ENCODE peak calls at places on chromosomes 3 and 15, in six cellular contexts. H is neuronal stem cell, S is H9, F is IMR-90, O is H1, D is trophoblast cell. K is an unnamed sample.

GRCh38 chr3:196186661-196187573 is 24.3 kb downstream of the ZDHHC19 start:
- DNase-seq in H (peak), S (peak), F (peak), O (peak), D (no peak), K (no peak)

GRCh38 chr3:11071096-11071755 is 78.7 kb downstream of the SLC6A1 start:
- DNase-seq in H (no peak), S (no peak), F (no peak), O (no peak), D (no peak), K (no peak)

GRCh38 chr3:29291982-29292363 is 11.1 kb downstream of the RBMS3 start:
- DNase-seq in H (no peak), S (no peak), F (no peak), O (no peak), D (no peak), K (no peak)

GRCh38 chr3:77328631-77329030 is 288.7 kb downstream of the ROBO2 start:
- DNase-seq in H (no peak), S (no peak), F (peak), O (no peak), D (no peak), K (no peak)

GRCh38 chr15:101013151-101013550 is 94.0 kb downstream of the LRRK1 start:
- DNase-seq in H (no peak), S (peak), F (no peak), O (no peak), D (no peak), K (no peak)

GRCh38 chr15:79047676-79048439 is 42.7 kb downstream of the RASGRF1 start:
- DNase-seq in H (no peak), S (no peak), F (no peak), O (no peak), D (no peak), K (no peak)

GRCh38 chr3:167718582-167718981 is 16.1 kb downstream of the PDCD10 start:
- DNase-seq in H (no peak), S (no peak), F (no peak), O (no peak), D (no peak), K (no peak)

GRCh38 chr3:75906555-75907112 is 121.3 kb upstream of the ZNF717 start:
- DNase-seq in H (peak), S (peak), F (peak), O (peak), D (no peak), K (peak)

GRCh38 chr3:54621181-54621580 is 306.7 kb downstream of the LRTM1 start:
- DNase-seq in H (no peak), S (no peak), F (no peak), O (no peak), D (no peak), K (no peak)

GRCh38 chr3:136836511-136837156 is 17.7 kb downstream of the SLC35G2 start:
- DNase-seq in H (no peak), S (no peak), F (no peak), O (no peak), D (no peak), K (no peak)

GRCh38 chr15:51192560-51193280 is 98.0 kb upstream of the TNFAIP8L3 start:
- DNase-seq in H (peak), S (peak), F (peak), O (peak), D (peak), K (peak)

GRCh38 chr3:193016437-193016887 is 98.8 kb upstream of the MB21D2 start:
- DNase-seq in H (peak), S (peak), F (no peak), O (peak), D (no peak), K (no peak)

GRCh38 chr3:103218146-103218545 is 783.3 kb downstream of the ZPLD1 start:
- DNase-seq in H (no peak), S (no peak), F (no peak), O (no peak), D (no peak), K (no peak)

GRCh38 chr3:154904328-154904727 is 175.8 kb upstream of the MME start:
- DNase-seq in H (peak), S (peak), F (peak), O (no peak), D (peak), K (peak)

GRCh38 chr3:139934557-139935070 is 371 bp upstream of the CLSTN2 start:
- DNase-seq in H (peak), S (peak), F (no peak), O (peak), D (peak), K (peak)

GRCh38 chr15:62472616-62473299 is 307.7 kb upstream of the C2CD4B start:
- DNase-seq in H (no peak), S (no peak), F (no peak), O (no peak), D (peak), K (peak)

GRCh38 chr3:14147617-14148016 is 22.8 kb downstream of the TMEM43 start:
- DNase-seq in H (no peak), S (peak), F (no peak), O (no peak), D (no peak), K (no peak)

GRCh38 chr3:18443670-18444596 is 18.8 kb upstream of the SATB1 start:
- DNase-seq in H (no peak), S (peak), F (no peak), O (peak), D (no peak), K (no peak)

GRCh38 chr3:71728632-71729342 is 3.6 kb upstream of the EIF4E3 start:
- DNase-seq in H (peak), S (peak), F (no peak), O (peak), D (no peak), K (peak)

GRCh38 chr3:120102674-120103073 is 8.4 kb upstream of the GSK3B start:
- DNase-seq in H (no peak), S (no peak), F (no peak), O (no peak), D (no peak), K (no peak)

GRCh38 chr3:14329116-14329830 is 73.1 kb upstream of the SLC6A6 start:
- DNase-seq in H (peak), S (peak), F (peak), O (no peak), D (peak), K (peak)

GRCh38 chr3:176950743-176951142 is 246.5 kb downstream of the TBL1XR1 start:
- DNase-seq in H (no peak), S (no peak), F (peak), O (no peak), D (peak), K (no peak)

GRCh38 chr3:100992086-100993033 is 861 bp downstream of the ABI3BP start:
- DNase-seq in H (no peak), S (no peak), F (peak), O (no peak), D (no peak), K (peak)

GRCh38 chr3:59559721-59560514 is 510.1 kb upstream of the CFAP20DC start:
- DNase-seq in H (no peak), S (no peak), F (peak), O (no peak), D (peak), K (peak)

GRCh38 chr3:196513697-196514349 is 1.3 kb downstream of the SMCO1 start:
- DNase-seq in H (no peak), S (no peak), F (peak), O (no peak), D (no peak), K (peak)

GRCh38 chr3:171753025-171753472 is 57.2 kb downstream of the PLD1 start:
- DNase-seq in H (no peak), S (no peak), F (peak), O (no peak), D (no peak), K (no peak)

GRCh38 chr15:42033214-42033873 is 12.5 kb upstream of the PLA2G4E start:
- DNase-seq in H (no peak), S (no peak), F (no peak), O (no peak), D (no peak), K (no peak)

GRCh38 chr3:101466465-101467309 is 46.3 kb downstream of the SENP7 start:
- DNase-seq in H (peak), S (peak), F (peak), O (peak), D (no peak), K (peak)

GRCh38 chr3:71451812-71452211 is 131.7 kb downstream of the FOXP1 start:
- DNase-seq in H (no peak), S (no peak), F (no peak), O (no peak), D (no peak), K (no peak)

GRCh38 chr3:122251428-122251827 is 68.0 kb downstream of the CASR start:
- DNase-seq in H (no peak), S (no peak), F (no peak), O (no peak), D (no peak), K (no peak)

GRCh38 chr15:48318131-48318530 is 13.1 kb upstream of the DUT start:
- DNase-seq in H (peak), S (peak), F (no peak), O (no peak), D (no peak), K (no peak)

GRCh38 chr15:81170504-81170903 is 26.2 kb upstream of the IL16 start:
- DNase-seq in H (no peak), S (no peak), F (no peak), O (no peak), D (no peak), K (no peak)

GRCh38 chr3:143975549-143976152 is 4.0 kb downstream of the DIPK2A start:
- DNase-seq in H (peak), S (no peak), F (peak), O (no peak), D (no peak), K (peak)

GRCh38 chr15:57875347-57875746 is 168.8 kb downstream of the POLR2M start:
- DNase-seq in H (no peak), S (no peak), F (no peak), O (no peak), D (no peak), K (no peak)

GRCh38 chr3:16109929-16110328 is 64.6 kb upstream of the GALNT15 start:
- DNase-seq in H (no peak), S (no peak), F (no peak), O (no peak), D (no peak), K (no peak)

GRCh38 chr3:126305427-126305826 is 51.8 kb downstream of the KLF15 start:
- DNase-seq in H (no peak), S (no peak), F (peak), O (no peak), D (no peak), K (no peak)
- H3K14ac ChIP-seq in H (no peak), S (no peak), F (peak), O (no peak), D (no peak), K (no peak)

GRCh38 chr15:61200626-61201025 is 28.5 kb downstream of the RORA start:
- DNase-seq in H (no peak), S (no peak), F (no peak), O (no peak), D (no peak), K (no peak)

GRCh38 chr15:61198722-61199121 is 30.4 kb downstream of the RORA start:
- DNase-seq in H (no peak), S (no peak), F (no peak), O (no peak), D (no peak), K (no peak)

GRCh38 chr15:61201322-61201721 is 27.8 kb downstream of the RORA start:
- DNase-seq in H (no peak), S (no peak), F (no peak), O (no peak), D (no peak), K (no peak)

GRCh38 chr15:61197187-61197586 is 31.9 kb downstream of the RORA start:
- DNase-seq in H (no peak), S (no peak), F (no peak), O (no peak), D (no peak), K (no peak)

DNA sequence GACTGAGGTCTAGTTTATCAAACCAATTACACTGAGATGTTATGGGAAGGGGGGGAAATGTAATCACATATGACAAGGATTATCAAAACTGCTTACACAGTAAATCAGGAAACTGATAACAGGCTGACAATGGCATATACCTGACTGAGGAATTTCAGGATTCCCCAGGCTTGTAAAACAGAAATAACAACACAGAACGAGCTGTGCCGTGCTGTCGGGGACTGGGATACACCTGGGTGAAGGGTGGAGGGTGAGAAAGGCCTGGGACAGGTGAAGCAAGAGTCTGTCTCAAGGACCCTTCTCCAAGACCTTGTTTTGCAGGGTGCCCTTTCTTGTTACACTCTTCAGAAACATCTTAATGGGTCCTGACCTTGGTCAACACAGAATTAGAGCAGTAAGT is 29.4 kb downstream of the RORA start:
- DNase-seq in H (no peak), S (no peak), F (no peak), O (no peak), D (no peak), K (no peak)
- H2AFZ ChIP-seq in H (no peak), S (no peak), F (no peak), O (no peak), D (no peak), K (no peak)

DNA sequence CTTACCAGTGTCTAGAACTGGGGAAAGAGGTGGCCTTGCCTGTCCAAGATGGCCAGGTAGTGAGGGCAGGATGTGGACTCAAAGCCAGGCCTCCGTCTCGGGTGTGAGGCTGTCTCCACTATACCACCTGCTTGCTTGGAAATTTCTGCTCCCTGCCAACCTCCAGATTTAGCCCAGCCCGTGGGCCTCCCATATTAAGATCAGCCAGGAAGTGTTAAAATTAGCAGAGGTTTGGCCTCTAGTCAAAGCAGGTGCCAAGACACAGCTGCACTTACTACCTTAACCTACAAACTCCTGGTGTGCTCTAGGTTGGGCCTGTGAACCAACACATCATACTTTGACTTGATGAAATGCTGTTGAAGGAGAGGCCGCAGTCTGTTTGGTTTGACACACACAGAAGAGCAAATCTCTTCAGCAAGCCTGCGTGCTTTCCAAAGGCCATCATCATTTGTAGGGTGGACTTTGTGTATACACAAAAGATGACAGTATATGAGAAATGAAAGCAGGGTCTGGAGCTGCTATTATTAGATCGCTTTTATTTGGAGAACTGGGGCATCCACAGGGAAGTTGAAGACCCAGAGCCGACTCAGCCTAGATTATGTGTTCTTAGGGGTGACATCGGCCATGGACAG is 206.5 kb downstream of the XXYLT1 start:
- DNase-seq in H (no peak), S (no peak), F (peak), O (no peak), D (no peak), K (no peak)
- H3K14ac ChIP-seq in H (no peak), S (no peak), F (no peak), O (no peak), D (no peak), K (no peak)

DNA sequence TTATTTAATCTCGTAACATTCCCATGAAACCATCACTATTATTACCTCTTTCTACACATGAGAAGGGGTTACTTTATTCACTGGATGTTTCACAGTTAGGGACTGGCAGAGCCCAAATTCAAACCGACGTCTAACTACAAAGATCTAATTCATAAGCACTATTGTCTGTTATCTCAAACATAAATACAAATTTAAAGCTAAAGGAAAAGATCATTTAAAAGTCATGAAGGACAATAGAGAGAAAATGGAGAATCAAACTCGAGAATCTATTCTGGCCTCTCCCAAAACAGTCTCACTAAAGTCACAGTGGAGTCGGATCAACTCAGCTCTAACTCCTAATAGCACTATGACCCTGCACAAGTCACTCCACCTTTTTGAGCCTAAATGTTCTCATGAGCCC is 287.7 kb downstream of the ZIC4 start:
- DNase-seq in H (no peak), S (no peak), F (no peak), O (no peak), D (no peak), K (no peak)
- H2AFZ ChIP-seq in H (no peak), S (no peak), F (no peak), O (no peak), D (no peak), K (no peak)

DNA sequence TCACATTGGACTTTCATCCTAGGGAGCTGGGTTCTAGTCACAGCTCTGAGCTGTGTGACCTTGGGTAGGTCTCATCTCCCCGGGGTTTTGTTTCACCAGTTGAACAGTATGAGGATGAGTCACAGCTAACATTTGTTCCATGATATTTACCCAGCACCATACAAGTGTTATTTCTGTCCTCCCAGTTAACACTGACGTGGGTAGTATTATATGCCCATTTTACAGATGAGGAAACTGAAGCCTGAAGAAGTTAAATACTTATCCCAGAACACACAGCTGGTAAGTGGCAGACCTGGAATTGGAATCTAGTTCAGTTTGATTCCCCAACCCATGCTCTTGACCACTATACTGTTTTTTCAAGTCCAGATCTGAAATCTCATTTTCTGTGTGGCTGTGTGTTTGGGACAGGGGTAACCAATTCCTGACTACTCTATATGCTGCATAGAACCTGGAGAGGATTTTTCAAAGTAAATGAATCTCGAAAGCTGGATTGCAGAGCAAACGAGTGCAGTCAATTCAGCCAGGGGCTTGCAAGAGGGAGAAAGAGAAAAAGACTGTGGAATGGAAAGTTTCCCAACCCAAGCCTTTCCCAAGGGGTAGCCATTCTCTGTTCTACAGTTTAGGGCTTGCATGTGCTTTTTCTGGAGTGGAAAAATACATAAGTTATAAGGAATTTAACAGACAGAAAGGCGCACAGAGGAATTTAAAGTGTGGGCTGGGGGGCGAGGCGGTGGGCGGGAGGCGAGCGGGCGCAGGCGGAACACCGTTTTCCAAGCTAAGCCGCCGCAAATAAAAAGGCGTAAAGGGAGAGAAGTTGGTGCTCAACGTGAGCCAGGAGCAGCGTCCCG is 684 bp upstream of the RARB start:
- DNase-seq in H (no peak), S (no peak), F (no peak), O (no peak), D (no peak), K (peak)
- H3K14ac ChIP-seq in H (no peak), S (no peak), F (no peak), O (no peak), D (peak), K (no peak)

GRCh38 chr15:98758224-98758623 is 109.9 kb downstream of the IGF1R start:
- DNase-seq in H (no peak), S (no peak), F (no peak), O (no peak), D (peak), K (no peak)

GRCh38 chr15:98754283-98755022 is 106.1 kb downstream of the IGF1R start:
- DNase-seq in H (peak), S (no peak), F (peak), O (peak), D (no peak), K (peak)

GRCh38 chr15:98753726-98754125 is 105.4 kb downstream of the IGF1R start:
- DNase-seq in H (peak), S (no peak), F (no peak), O (no peak), D (no peak), K (no peak)

GRCh38 chr15:98755781-98756180 is 107.4 kb downstream of the IGF1R start:
- DNase-seq in H (no peak), S (no peak), F (no peak), O (no peak), D (no peak), K (no peak)

GRCh38 chr15:98755138-98755537 is 106.8 kb downstream of the IGF1R start:
- DNase-seq in H (no peak), S (no peak), F (peak), O (no peak), D (no peak), K (no peak)
- H2AFZ ChIP-seq in H (no peak), S (no peak), F (no peak), O (no peak), D (no peak), K (no peak)